ENCODE peak calls at places on chromosome 10, in four cellular contexts. One of them, this sample, is unnamed.

GRCh38 chr10:118870467-118871243 is 115.9 kb upstream of the CACUL1 start:
- DNase-seq in choroid plexus epithelial cell: peak
- DNase-seq in AG04449: peak
- DNase-seq in left ventricle myocardium inferior: no peak
- DNase-seq in this sample: peak

GRCh38 chr10:88117869-88118632 is 254.6 kb downstream of the PTEN start:
- DNase-seq in choroid plexus epithelial cell: peak
- DNase-seq in AG04449: no peak
- DNase-seq in left ventricle myocardium inferior: no peak
- DNase-seq in this sample: no peak

GRCh38 chr10:78959217-78959616 is 109.5 kb upstream of the ZMIZ1 start:
- DNase-seq in choroid plexus epithelial cell: no peak
- DNase-seq in AG04449: no peak
- DNase-seq in left ventricle myocardium inferior: no peak
- DNase-seq in this sample: no peak

GRCh38 chr10:21927601-21928000 is 75.9 kb downstream of the DNAJC1 start:
- DNase-seq in choroid plexus epithelial cell: peak
- DNase-seq in AG04449: peak
- DNase-seq in left ventricle myocardium inferior: no peak
- DNase-seq in this sample: peak

GRCh38 chr10:949446-949845 is 17.9 kb upstream of the LARP4B start:
- DNase-seq in choroid plexus epithelial cell: no peak
- DNase-seq in AG04449: no peak
- DNase-seq in left ventricle myocardium inferior: no peak
- DNase-seq in this sample: no peak

GRCh38 chr10:29256531-29256930 is 32.3 kb upstream of the LYZL1 start:
- DNase-seq in choroid plexus epithelial cell: peak
- DNase-seq in AG04449: no peak
- DNase-seq in left ventricle myocardium inferior: no peak
- DNase-seq in this sample: no peak

GRCh38 chr10:66717221-66717981 is 208.4 kb upstream of the LRRTM3 start:
- DNase-seq in choroid plexus epithelial cell: no peak
- DNase-seq in AG04449: no peak
- DNase-seq in left ventricle myocardium inferior: no peak
- DNase-seq in this sample: no peak

GRCh38 chr10:59601985-59602384 is 107.7 kb downstream of the SLC16A9 start:
- DNase-seq in choroid plexus epithelial cell: no peak
- DNase-seq in AG04449: no peak
- DNase-seq in left ventricle myocardium inferior: no peak
- DNase-seq in this sample: no peak

GRCh38 chr10:86942441-86943315 is 14.7 kb downstream of the MMRN2 start:
- DNase-seq in choroid plexus epithelial cell: no peak
- DNase-seq in AG04449: no peak
- DNase-seq in left ventricle myocardium inferior: no peak
- DNase-seq in this sample: no peak

GRCh38 chr10:132408823-132409666 is 12.0 kb downstream of the PWWP2B start:
- DNase-seq in choroid plexus epithelial cell: no peak
- DNase-seq in AG04449: no peak
- DNase-seq in left ventricle myocardium inferior: no peak
- DNase-seq in this sample: no peak

GRCh38 chr10:132409667-132410028 is 12.6 kb downstream of the PWWP2B start:
- DNase-seq in choroid plexus epithelial cell: no peak
- DNase-seq in AG04449: no peak
- DNase-seq in left ventricle myocardium inferior: no peak
- DNase-seq in this sample: no peak

GRCh38 chr10:132407846-132408278 is 10.9 kb downstream of the PWWP2B start:
- DNase-seq in choroid plexus epithelial cell: peak
- DNase-seq in AG04449: no peak
- DNase-seq in left ventricle myocardium inferior: no peak
- DNase-seq in this sample: no peak

GRCh38 chr10:132407243-132407746 is 10.3 kb downstream of the PWWP2B start:
- DNase-seq in choroid plexus epithelial cell: no peak
- DNase-seq in AG04449: no peak
- DNase-seq in left ventricle myocardium inferior: peak
- DNase-seq in this sample: no peak

DNA sequence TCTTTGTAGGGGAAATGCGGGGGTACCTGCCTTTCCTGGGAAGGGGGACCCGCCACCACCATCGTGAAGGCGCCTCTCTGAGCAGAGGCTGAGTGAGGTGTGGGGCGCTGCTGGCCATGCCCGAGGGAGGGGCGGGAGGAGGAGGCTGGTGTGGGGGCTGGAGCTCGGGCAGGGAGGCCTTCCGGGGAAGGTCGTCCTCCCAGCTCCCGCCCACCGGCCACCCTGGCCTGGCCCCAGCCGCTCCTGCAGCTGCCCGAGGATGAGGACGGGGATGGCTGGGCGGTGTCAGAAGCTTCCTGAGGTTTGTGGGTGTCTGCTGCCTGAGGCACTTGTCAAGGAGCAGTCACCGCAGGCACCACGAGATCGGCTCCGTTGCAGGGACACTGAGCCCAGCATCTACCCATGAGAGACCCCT is 11.4 kb downstream of the PWWP2B start:
- DNase-seq in choroid plexus epithelial cell: no peak
- DNase-seq in AG04449: no peak
- DNase-seq in left ventricle myocardium inferior: no peak
- DNase-seq in this sample: no peak
- H3K4me3 ChIP-seq in choroid plexus epithelial cell: no peak
- H3K4me3 ChIP-seq in AG04449: no peak
- H3K4me3 ChIP-seq in left ventricle myocardium inferior: peak
- H3K4me3 ChIP-seq in this sample: no peak

GRCh38 chr10:124721295-124722052 is 22.7 kb downstream of the FAM53B start:
- DNase-seq in choroid plexus epithelial cell: peak
- DNase-seq in AG04449: no peak
- DNase-seq in left ventricle myocardium inferior: peak
- DNase-seq in this sample: no peak

GRCh38 chr10:124722812-124723783 is 21.1 kb downstream of the FAM53B start:
- DNase-seq in choroid plexus epithelial cell: peak
- DNase-seq in AG04449: no peak
- DNase-seq in left ventricle myocardium inferior: peak
- DNase-seq in this sample: no peak

GRCh38 chr10:124717911-124718734 is 26.1 kb downstream of the FAM53B start:
- DNase-seq in choroid plexus epithelial cell: no peak
- DNase-seq in AG04449: no peak
- DNase-seq in left ventricle myocardium inferior: no peak
- DNase-seq in this sample: no peak

GRCh38 chr10:124717358-124717757 is 26.8 kb downstream of the FAM53B start:
- DNase-seq in choroid plexus epithelial cell: no peak
- DNase-seq in AG04449: no peak
- DNase-seq in left ventricle myocardium inferior: peak
- DNase-seq in this sample: no peak

DNA sequence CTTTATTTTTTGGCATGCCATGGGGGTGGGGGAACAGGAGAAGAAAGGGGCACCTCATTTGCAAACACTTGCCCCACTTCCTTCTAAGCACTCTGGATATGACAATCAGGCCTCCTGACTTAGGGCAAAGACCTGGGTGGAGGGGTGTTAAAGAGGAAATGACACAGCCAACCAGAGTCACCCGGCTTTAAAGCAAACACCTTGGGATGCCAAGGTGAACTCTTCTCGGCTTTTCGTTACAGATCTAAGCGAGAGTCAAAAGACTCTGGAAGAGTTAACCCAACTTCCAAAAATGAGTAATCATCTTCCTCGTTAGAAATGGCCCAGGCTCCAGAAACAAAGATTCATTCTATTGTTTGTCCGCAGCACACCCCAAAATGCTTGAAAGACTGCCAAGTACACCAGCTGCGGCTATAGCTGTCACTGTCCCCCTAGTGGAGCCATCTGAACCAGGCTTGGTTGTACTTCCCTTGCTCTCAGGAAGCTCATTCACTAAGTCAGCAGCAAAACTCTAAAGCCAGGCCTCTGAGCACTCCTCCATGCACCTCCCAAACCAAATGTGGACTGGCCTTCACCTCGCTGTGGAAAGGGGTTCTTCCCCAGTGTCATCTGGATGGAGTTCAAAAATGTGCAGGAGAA is 24.8 kb downstream of the FAM53B start:
- DNase-seq in choroid plexus epithelial cell: peak
- DNase-seq in AG04449: no peak
- DNase-seq in left ventricle myocardium inferior: peak
- DNase-seq in this sample: no peak
- TF ChIP-seq CTCF in choroid plexus epithelial cell: peak
- TF ChIP-seq CTCF in AG04449: peak
- TF ChIP-seq CTCF in left ventricle myocardium inferior: peak
- TF ChIP-seq CTCF in this sample: peak

GRCh38 chr10:30417301-30417700 is 16.7 kb upstream of the MAP3K8 start:
- DNase-seq in choroid plexus epithelial cell: no peak
- DNase-seq in AG04449: no peak
- DNase-seq in left ventricle myocardium inferior: no peak
- DNase-seq in this sample: no peak

GRCh38 chr10:30420266-30420665 is 13.7 kb upstream of the MAP3K8 start:
- DNase-seq in choroid plexus epithelial cell: no peak
- DNase-seq in AG04449: no peak
- DNase-seq in left ventricle myocardium inferior: no peak
- DNase-seq in this sample: no peak

GRCh38 chr10:30411263-30411662 is 22.7 kb upstream of the MAP3K8 start:
- DNase-seq in choroid plexus epithelial cell: no peak
- DNase-seq in AG04449: no peak
- DNase-seq in left ventricle myocardium inferior: no peak
- DNase-seq in this sample: no peak

GRCh38 chr10:30413996-30414576 is 19.9 kb upstream of the MAP3K8 start:
- DNase-seq in choroid plexus epithelial cell: peak
- DNase-seq in AG04449: no peak
- DNase-seq in left ventricle myocardium inferior: no peak
- DNase-seq in this sample: peak

GRCh38 chr10:30415613-30416012 is 18.4 kb upstream of the MAP3K8 start:
- DNase-seq in choroid plexus epithelial cell: no peak
- DNase-seq in AG04449: no peak
- DNase-seq in left ventricle myocardium inferior: no peak
- DNase-seq in this sample: no peak
- H3K4me3 ChIP-seq in choroid plexus epithelial cell: no peak
- H3K4me3 ChIP-seq in AG04449: no peak
- H3K4me3 ChIP-seq in left ventricle myocardium inferior: no peak
- H3K4me3 ChIP-seq in this sample: no peak

GRCh38 chr10:60615551-60615950 is 162.7 kb upstream of the CDK1 start:
- DNase-seq in choroid plexus epithelial cell: peak
- DNase-seq in AG04449: no peak
- DNase-seq in left ventricle myocardium inferior: no peak
- DNase-seq in this sample: no peak

GRCh38 chr10:60623627-60624026 is 154.7 kb upstream of the CDK1 start:
- DNase-seq in choroid plexus epithelial cell: no peak
- DNase-seq in AG04449: no peak
- DNase-seq in left ventricle myocardium inferior: no peak
- DNase-seq in this sample: no peak

GRCh38 chr10:60613434-60613833 is 164.8 kb upstream of the CDK1 start:
- DNase-seq in choroid plexus epithelial cell: no peak
- DNase-seq in AG04449: no peak
- DNase-seq in left ventricle myocardium inferior: no peak
- DNase-seq in this sample: no peak

GRCh38 chr10:60621018-60621417 is 157.3 kb upstream of the CDK1 start:
- DNase-seq in choroid plexus epithelial cell: no peak
- DNase-seq in AG04449: no peak
- DNase-seq in left ventricle myocardium inferior: no peak
- DNase-seq in this sample: no peak

GRCh38 chr10:60618861-60619260 is 159.4 kb upstream of the CDK1 start:
- DNase-seq in choroid plexus epithelial cell: no peak
- DNase-seq in AG04449: no peak
- DNase-seq in left ventricle myocardium inferior: no peak
- DNase-seq in this sample: no peak
- TF ChIP-seq CTCF in choroid plexus epithelial cell: no peak
- TF ChIP-seq CTCF in AG04449: no peak
- TF ChIP-seq CTCF in left ventricle myocardium inferior: peak
- TF ChIP-seq CTCF in this sample: peak

GRCh38 chr10:95821766-95822165 is 65.8 kb downstream of the ENTPD1 start:
- DNase-seq in choroid plexus epithelial cell: no peak
- DNase-seq in AG04449: no peak
- DNase-seq in left ventricle myocardium inferior: no peak
- DNase-seq in this sample: no peak

GRCh38 chr10:95818010-95818409 is 62.0 kb downstream of the ENTPD1 start:
- DNase-seq in choroid plexus epithelial cell: no peak
- DNase-seq in AG04449: no peak
- DNase-seq in left ventricle myocardium inferior: no peak
- DNase-seq in this sample: no peak

GRCh38 chr10:95818663-95819062 is 62.7 kb downstream of the ENTPD1 start:
- DNase-seq in choroid plexus epithelial cell: peak
- DNase-seq in AG04449: peak
- DNase-seq in left ventricle myocardium inferior: no peak
- DNase-seq in this sample: peak

GRCh38 chr10:95820363-95820762 is 64.4 kb downstream of the ENTPD1 start:
- DNase-seq in choroid plexus epithelial cell: no peak
- DNase-seq in AG04449: no peak
- DNase-seq in left ventricle myocardium inferior: no peak
- DNase-seq in this sample: no peak

GRCh38 chr10:95819620-95820329 is 63.8 kb downstream of the ENTPD1 start:
- DNase-seq in choroid plexus epithelial cell: peak
- DNase-seq in AG04449: no peak
- DNase-seq in left ventricle myocardium inferior: no peak
- DNase-seq in this sample: no peak
- H3K4me3 ChIP-seq in choroid plexus epithelial cell: no peak
- H3K4me3 ChIP-seq in AG04449: no peak
- H3K4me3 ChIP-seq in left ventricle myocardium inferior: no peak
- H3K4me3 ChIP-seq in this sample: no peak

GRCh38 chr10:23359692-23360380 is 15.2 kb upstream of the C10orf67 start:
- DNase-seq in choroid plexus epithelial cell: no peak
- DNase-seq in AG04449: no peak
- DNase-seq in left ventricle myocardium inferior: no peak
- DNase-seq in this sample: no peak

GRCh38 chr10:23361665-23362064 is 17.1 kb upstream of the C10orf67 start:
- DNase-seq in choroid plexus epithelial cell: no peak
- DNase-seq in AG04449: no peak
- DNase-seq in left ventricle myocardium inferior: no peak
- DNase-seq in this sample: no peak

GRCh38 chr10:23362069-23362830 is 17.7 kb upstream of the C10orf67 start:
- DNase-seq in choroid plexus epithelial cell: no peak
- DNase-seq in AG04449: no peak
- DNase-seq in left ventricle myocardium inferior: no peak
- DNase-seq in this sample: no peak

GRCh38 chr10:23354630-23355343 is 10.2 kb upstream of the C10orf67 start:
- DNase-seq in choroid plexus epithelial cell: no peak
- DNase-seq in AG04449: no peak
- DNase-seq in left ventricle myocardium inferior: no peak
- DNase-seq in this sample: no peak

GRCh38 chr10:23358357-23358756 is 13.8 kb upstream of the C10orf67 start:
- DNase-seq in choroid plexus epithelial cell: peak
- DNase-seq in AG04449: no peak
- DNase-seq in left ventricle myocardium inferior: no peak
- DNase-seq in this sample: no peak
- TF ChIP-seq CTCF in choroid plexus epithelial cell: peak
- TF ChIP-seq CTCF in AG04449: peak
- TF ChIP-seq CTCF in left ventricle myocardium inferior: peak
- TF ChIP-seq CTCF in this sample: peak

GRCh38 chr10:120978589-120979252 is 127.6 kb downstream of the WDR11 start:
- DNase-seq in choroid plexus epithelial cell: no peak
- DNase-seq in AG04449: no peak
- DNase-seq in left ventricle myocardium inferior: no peak
- DNase-seq in this sample: peak
- H3K4me3 ChIP-seq in choroid plexus epithelial cell: no peak
- H3K4me3 ChIP-seq in AG04449: no peak
- H3K4me3 ChIP-seq in left ventricle myocardium inferior: no peak
- H3K4me3 ChIP-seq in this sample: no peak

DNA sequence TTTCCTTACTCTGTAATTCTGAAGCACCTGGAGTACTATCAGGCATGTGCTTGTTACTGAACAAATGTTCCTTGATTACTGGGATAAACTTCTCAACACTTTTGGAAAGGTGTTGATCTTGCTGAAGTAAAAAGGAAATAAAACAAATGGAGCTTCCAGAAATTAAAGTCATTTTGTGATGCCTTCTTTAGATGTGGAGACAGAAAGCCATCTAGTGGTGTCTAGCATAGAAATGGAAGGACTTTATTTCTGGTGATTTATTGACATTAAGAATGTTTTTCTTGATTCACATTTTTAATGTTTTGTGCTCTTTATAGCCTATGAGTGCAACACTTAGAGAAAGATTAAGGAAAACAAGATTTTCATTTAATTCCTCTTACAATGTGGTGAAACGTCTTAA is 1.4 kb downstream of the SFR1 start:
- DNase-seq in choroid plexus epithelial cell: peak
- DNase-seq in AG04449: no peak
- DNase-seq in left ventricle myocardium inferior: no peak
- DNase-seq in this sample: no peak
- TF ChIP-seq CTCF in choroid plexus epithelial cell: peak
- TF ChIP-seq CTCF in AG04449: peak
- TF ChIP-seq CTCF in left ventricle myocardium inferior: peak
- TF ChIP-seq CTCF in this sample: peak